ENCODE peak calls at places on chromosomes 7 and 10, in four cellular contexts. N is upper lobe of left lung, D is K562, F is A549. Z is an unnamed sample.

GRCh38 chr7:28643369-28644340 is 231.3 kb downstream of the CREB5 start:
- DNase-seq in N (no peak), D (no peak), F (no peak), Z (no peak)

GRCh38 chr10:81021428-81022129 is 483.9 kb downstream of the SH2D4B start:
- DNase-seq in N (no peak), D (no peak), F (no peak), Z (no peak)

GRCh38 chr10:90930971-90931841 is 10.3 kb upstream of the ANKRD1 start:
- DNase-seq in N (peak; percentile 39), D (no peak), F (peak; percentile 54), Z (no peak)

GRCh38 chr10:44787480-44788075 is 123.6 kb upstream of the TMEM72 start:
- DNase-seq in N (no peak), D (no peak), F (no peak), Z (no peak)

GRCh38 chr7:21261627-21262564 is 166.0 kb upstream of the SP4 start:
- DNase-seq in N (no peak), D (peak; percentile 33), F (peak; percentile 16), Z (no peak)

GRCh38 chr7:137882261-137882668 is 35.5 kb upstream of the DGKI start:
- DNase-seq in N (no peak), D (peak; percentile 89), F (peak; percentile 84), Z (no peak)

GRCh38 chr7:127135871-127136485 is 116.8 kb downstream of the GRM8 start:
- DNase-seq in N (no peak), D (no peak), F (no peak), Z (no peak)

GRCh38 chr7:82445226-82445625 is 1.6 kb upstream of the CACNA2D1 start:
- DNase-seq in N (no peak), D (no peak), F (no peak), Z (no peak)

DNA sequence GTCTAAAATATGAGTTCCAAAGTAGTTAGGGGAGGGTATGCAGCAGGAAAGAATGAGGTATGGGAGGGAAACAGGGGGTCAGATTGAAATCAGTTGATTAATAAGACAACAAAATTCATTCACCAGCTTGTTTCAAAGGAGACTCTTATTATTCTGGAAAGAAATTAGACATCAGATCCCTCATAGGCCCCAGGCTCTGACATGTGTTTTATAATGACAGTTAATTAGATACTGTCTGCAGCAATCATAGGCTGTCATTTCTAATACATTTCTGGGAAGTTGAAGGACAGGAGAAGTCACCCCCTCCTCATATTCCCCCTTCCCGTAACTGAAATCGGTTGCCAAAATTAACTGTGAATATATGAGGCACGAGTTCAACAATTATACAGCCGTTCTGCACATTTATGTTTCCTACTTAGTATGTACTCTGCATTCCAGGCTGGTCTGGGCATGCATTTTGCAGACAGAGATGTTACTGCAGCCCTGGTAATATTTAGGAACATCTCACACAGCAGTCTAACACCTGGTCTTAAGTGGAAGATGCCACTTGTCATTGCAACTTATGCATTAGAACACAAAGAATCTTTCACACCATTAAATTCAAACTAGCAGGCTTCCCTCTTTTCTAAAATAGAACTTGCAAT is 355.2 kb upstream of the LRGUK start:
- DNase-seq in N (no peak), D (no peak), F (no peak), Z (no peak)
- TF ChIP-seq EP300 in N (no peak), D (no peak), F (no peak), Z (no peak)

GRCh38 chr7:38908759-38909335 is at the start of gene VPS41:
- DNase-seq in N (peak; percentile 88), D (peak; percentile 81), F (peak; percentile 91), Z (peak; percentile 74)
- TF ChIP-seq POLR2A in N (no peak), D (peak; percentile 71), F (peak; percentile 47), Z (no peak)

GRCh38 chr10:78033623-78034470 is at the start of gene RPS24:
- DNase-seq in N (peak; percentile 96), D (peak; percentile 98), F (peak; percentile 95), Z (peak; percentile 96)
- TF ChIP-seq EP300 in N (no peak), D (peak; percentile 1), F (no peak), Z (no peak)

GRCh38 chr10:5466451-5466996 is 32.8 kb downstream of the CALML5 start:
- DNase-seq in N (peak; percentile 83), D (peak; percentile 62), F (no peak), Z (peak; percentile 64)
- TF ChIP-seq POLR2A in N (no peak), D (no peak), F (no peak), Z (no peak)

GRCh38 chr7:2614646-2615330 is 17.0 kb upstream of the TTYH3 start:
- DNase-seq in N (no peak), D (no peak), F (no peak), Z (no peak)
- TF ChIP-seq EP300 in N (no peak), D (no peak), F (no peak), Z (no peak)

GRCh38 chr7:149460493-149461330 is at the start of gene ZNF777:
- DNase-seq in N (peak; percentile 85), D (peak; percentile 93), F (peak; percentile 96), Z (peak; percentile 68)
- TF ChIP-seq POLR2A in N (peak; percentile 26), D (peak; percentile 76), F (peak; percentile 69), Z (no peak)

GRCh38 chr10:117175901-117176534 is 21.3 kb upstream of the KCNK18 start:
- DNase-seq in N (peak; percentile 74), D (peak; percentile 65), F (peak; percentile 78), Z (peak; percentile 74)
- TF ChIP-seq EP300 in N (no peak), D (no peak), F (no peak), Z (no peak)

DNA sequence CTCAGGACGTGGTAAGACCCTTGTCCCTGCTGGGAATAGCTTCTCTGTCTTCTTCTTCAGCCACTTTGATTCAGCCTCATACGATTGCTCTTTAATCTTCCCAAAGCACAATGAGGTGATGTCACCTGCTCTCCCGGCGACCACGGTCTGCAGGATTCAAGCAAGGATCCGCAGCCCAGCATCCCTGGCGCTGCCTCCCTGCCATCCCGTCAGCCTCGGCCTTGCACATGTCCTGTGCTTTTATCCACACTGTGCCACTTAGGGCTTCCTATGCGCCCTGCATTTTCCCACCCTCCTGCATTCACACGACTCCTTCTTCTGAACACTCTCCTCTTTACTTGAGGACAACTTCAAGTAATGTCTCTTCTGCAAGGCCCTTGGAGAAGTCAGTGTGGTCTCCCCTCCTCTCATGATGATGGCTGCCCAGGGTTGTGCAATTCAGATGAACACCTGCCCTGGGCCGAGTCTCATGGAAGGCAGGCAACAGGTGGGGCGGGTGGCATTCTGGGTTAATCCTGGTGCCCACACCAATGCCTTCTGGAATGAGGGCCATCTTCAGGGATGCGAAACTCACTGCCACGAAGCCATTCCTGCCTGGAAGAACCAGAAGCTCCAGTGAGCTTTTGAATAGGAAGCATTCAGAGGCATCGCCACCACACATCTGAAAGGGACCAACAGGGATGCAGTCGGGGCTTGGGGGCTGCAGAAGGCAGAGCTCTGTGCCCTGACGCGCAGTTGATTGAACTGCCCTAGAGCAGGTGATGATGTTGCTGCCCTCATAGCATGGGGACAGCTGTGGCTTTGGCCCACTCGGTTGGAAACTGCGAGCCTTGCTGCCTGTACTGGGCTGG is 287.5 kb downstream of the GLRX3 start:
- DNase-seq in N (no peak), D (no peak), F (no peak), Z (no peak)
- TF ChIP-seq POLR2A in N (no peak), D (no peak), F (no peak), Z (no peak)

GRCh38 chr7:30091431-30092386 is 43.1 kb upstream of the MTURN start:
- DNase-seq in N (no peak), D (no peak), F (peak; percentile 8), Z (no peak)
- TF ChIP-seq EP300 in N (no peak), D (no peak), F (no peak), Z (no peak)